ENCODE peak calls at places on chromosome 18, in six cellular contexts. N is cardiac muscle cell, U is HepG2, J is uterus, B is GM23248, E is SJCRH30. X is an unnamed sample.
A peak's percentile ranks its signal among the peaks of the same experiment; 100 is the strongest.

GRCh38 chr18:72233106-72233505 is 311.0 kb downstream of the CBLN2 start:
- DNase-seq in B (no peak), N (no peak), U (no peak), E (no peak), J (no peak), X (no peak)

GRCh38 chr18:49022311-49023280 is 71.8 kb upstream of the SMAD7 start:
- DNase-seq in N (no peak), E (no peak), J (no peak), B (no peak), U (no peak), X (peak; percentile 35)

GRCh38 chr18:30971338-30971956 is 71.1 kb downstream of the DSC3 start:
- DNase-seq in J (no peak), B (peak; percentile 51), E (no peak), N (peak; percentile 41), U (peak; percentile 21), X (peak; percentile 10)

GRCh38 chr18:74498712-74499629 is 2.8 kb downstream of the CNDP2 start:
- DNase-seq in B (peak; percentile 42), U (no peak), E (no peak), J (no peak), N (no peak), X (no peak)

GRCh38 chr18:27844416-27844792 is 332.5 kb downstream of the CDH2 start:
- DNase-seq in U (no peak), N (peak; percentile 22), J (no peak), B (peak; percentile 17), E (no peak), X (peak; percentile 44)

GRCh38 chr18:70397259-70397925 is 108.5 kb downstream of the SOCS6 start:
- DNase-seq in J (no peak), U (no peak), N (no peak), E (no peak), B (peak; percentile 77), X (no peak)

GRCh38 chr18:66344227-66344626 is 259.7 kb downstream of the CDH19 start:
- DNase-seq in J (no peak), U (no peak), E (no peak), N (no peak), B (no peak), X (no peak)

GRCh38 chr18:56315363-56315762 is 323.0 kb downstream of the TXNL1 start:
- DNase-seq in E (no peak), J (no peak), U (no peak), B (peak; percentile 71), N (peak; percentile 31), X (no peak)

GRCh38 chr18:45626330-45627203 is 11.3 kb downstream of the SLC14A2 start:
- DNase-seq in J (no peak), B (peak; percentile 69), U (no peak), N (peak; percentile 27), E (no peak), X (peak; percentile 55)

GRCh38 chr18:59938686-59939085 is 38.9 kb downstream of the PMAIP1 start:
- DNase-seq in J (no peak), E (no peak), N (no peak), U (no peak), B (no peak), X (no peak)

GRCh38 chr18:2961828-2962227 is 51.1 kb downstream of the LPIN2 start:
- DNase-seq in B (peak; percentile 57), J (no peak), N (peak; percentile 64), U (no peak), E (no peak), X (no peak)

GRCh38 chr18:74942319-74942910 is 266.5 kb downstream of the PTGR3 start:
- DNase-seq in J (no peak), N (no peak), U (no peak), E (no peak), B (no peak), X (no peak)

GRCh38 chr18:70107037-70107436 is 98.5 kb downstream of the RTTN start:
- DNase-seq in J (no peak), B (no peak), N (no peak), E (no peak), U (no peak), X (no peak)

GRCh38 chr18:5625076-5625475 is 81.3 kb upstream of the EPB41L3 start:
- DNase-seq in B (no peak), N (no peak), E (no peak), U (no peak), J (no peak), X (no peak)

GRCh38 chr18:44949967-44950366 is 269.3 kb downstream of the SETBP1 start:
- DNase-seq in B (no peak), E (no peak), J (no peak), U (no peak), N (no peak), X (no peak)

GRCh38 chr18:65349635-65350034 is 401.2 kb upstream of the CDH7 start:
- DNase-seq in J (no peak), E (no peak), U (no peak), B (no peak), N (no peak), X (no peak)

GRCh38 chr18:23178661-23179081 is 43.4 kb downstream of the CABLES1 start:
- DNase-seq in J (no peak), B (no peak), N (no peak), U (peak; percentile 38), E (no peak), X (no peak)

GRCh38 chr18:45713239-45713638 is 10.7 kb upstream of the SLC14A1 start:
- DNase-seq in B (no peak), U (peak; percentile 35), J (no peak), E (no peak), N (no peak), X (no peak)

GRCh38 chr18:5622905-5623304 is 79.1 kb upstream of the EPB41L3 start:
- DNase-seq in E (no peak), N (no peak), B (peak; percentile 14), J (no peak), U (no peak), X (no peak)

GRCh38 chr18:10661333-10661732 is 135.5 kb downstream of the NAPG start:
- DNase-seq in J (no peak), N (peak; percentile 71), U (no peak), E (no peak), B (peak; percentile 48), X (no peak)

GRCh38 chr18:6962571-6963451 is 154.8 kb downstream of the LAMA1 start:
- DNase-seq in B (no peak), U (peak; percentile 53), J (no peak), E (no peak), N (no peak), X (no peak)

GRCh38 chr18:45464619-45465018 is 150.7 kb upstream of the SLC14A2 start:
- DNase-seq in N (no peak), E (no peak), J (no peak), B (no peak), U (no peak), X (no peak)

GRCh38 chr18:23719634-23720201 is 30.5 kb downstream of the LAMA3 start:
- DNase-seq in J (peak; percentile 57), U (peak; percentile 49), N (peak; percentile 96), E (peak; percentile 61), B (peak; percentile 96), X (peak; percentile 92)

GRCh38 chr18:62386091-62386490 is 61.0 kb downstream of the TNFRSF11A start:
- DNase-seq in B (no peak), J (no peak), U (no peak), N (no peak), E (no peak), X (no peak)

GRCh38 chr18:49094136-49094535 is 143.4 kb upstream of the SMAD7 start:
- DNase-seq in J (no peak), N (peak; percentile 82), B (peak; percentile 67), U (no peak), E (no peak), X (no peak)

GRCh38 chr18:2917255-2918047 is 70.6 kb downstream of the EMILIN2 start:
- DNase-seq in E (no peak), N (no peak), B (no peak), U (no peak), J (no peak), X (no peak)

GRCh38 chr18:45688113-45688512 is 35.9 kb upstream of the SLC14A1 start:
- DNase-seq in J (no peak), U (no peak), N (peak; percentile 23), E (no peak), B (peak; percentile 23), X (no peak)

GRCh38 chr18:51998711-51999110 is 341.3 kb upstream of the DCC start:
- DNase-seq in U (no peak), E (no peak), N (no peak), J (no peak), B (no peak), X (no peak)

GRCh38 chr18:3595282-3596273 is 145.6 kb downstream of the TGIF1 start:
- DNase-seq in E (peak; percentile 89), U (peak; percentile 92), J (peak; percentile 44), N (peak; percentile 93), B (peak; percentile 96), X (peak; percentile 70)

DNA sequence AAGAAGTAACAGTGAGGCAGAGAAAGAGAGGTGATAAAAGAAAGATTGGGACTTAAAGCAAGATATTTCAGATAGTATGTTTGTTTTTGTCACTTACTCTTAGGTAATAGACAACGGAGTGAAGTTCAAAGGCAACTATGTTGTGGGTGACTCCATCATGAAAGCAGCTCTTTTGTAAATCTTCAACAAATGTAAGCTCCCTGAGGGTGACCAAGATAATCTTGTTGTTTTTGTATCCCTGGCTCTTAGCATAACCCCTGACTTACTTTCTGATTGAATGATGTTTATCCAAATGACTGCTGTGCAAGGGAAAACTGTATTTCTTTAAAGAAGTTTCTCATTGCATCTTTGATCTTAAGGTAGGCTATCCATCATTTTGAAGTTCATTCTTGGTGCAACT is 2.6 kb downstream of the MTCL1 start:
- DNase-seq in B (no peak), J (no peak), U (peak; percentile 52), E (no peak), N (no peak), X (peak; percentile 15)
- H3K4me3 ChIP-seq in B (peak overlapping the region; percentile 93), J (no peak overlapping the region), U (no peak overlapping the region), E (no peak overlapping the region), N (no peak overlapping the region), X (peak overlapping the region; percentile 92)

GRCh38 chr18:9549405-9549804 is 65.0 kb downstream of the PPP4R1 start:
- DNase-seq in B (no peak), E (no peak), J (no peak), U (no peak), N (no peak), X (no peak)
- H3K36me3 ChIP-seq in B (peaks cover 52% of the 10 kb centered on the region), E (peaks cover 33% of the 10 kb centered on the region), J (no peaks in the 10 kb centered on the region), U (peaks cover 81% of the 10 kb centered on the region), N (peaks cover 62% of the 10 kb centered on the region), X (peaks cover 97% of the 10 kb centered on the region)

GRCh38 chr18:13410471-13410870 is 191.9 kb downstream of the LDLRAD4 start:
- DNase-seq in N (no peak), U (no peak), J (no peak), E (no peak), B (no peak), X (no peak)
- H3K27me3 ChIP-seq in N (no peaks in the 10 kb centered on the region), U (no peaks in the 10 kb centered on the region), J (no peaks in the 10 kb centered on the region), E (no peaks in the 10 kb centered on the region), B (no peaks in the 10 kb centered on the region), X (no peaks in the 10 kb centered on the region)

GRCh38 chr18:22171263-22171838 is 2.0 kb downstream of the GATA6 start:
- DNase-seq in N (no peak), E (no peak), U (no peak), B (peak; percentile 39), J (no peak), X (no peak)
- H3K4me3 ChIP-seq in N (peak overlapping the region; percentile 94), E (no peak overlapping the region), U (no peak overlapping the region), B (peak overlapping the region; percentile 95), J (peak overlapping the region; percentile 89), X (peak overlapping the region; percentile 86)

DNA sequence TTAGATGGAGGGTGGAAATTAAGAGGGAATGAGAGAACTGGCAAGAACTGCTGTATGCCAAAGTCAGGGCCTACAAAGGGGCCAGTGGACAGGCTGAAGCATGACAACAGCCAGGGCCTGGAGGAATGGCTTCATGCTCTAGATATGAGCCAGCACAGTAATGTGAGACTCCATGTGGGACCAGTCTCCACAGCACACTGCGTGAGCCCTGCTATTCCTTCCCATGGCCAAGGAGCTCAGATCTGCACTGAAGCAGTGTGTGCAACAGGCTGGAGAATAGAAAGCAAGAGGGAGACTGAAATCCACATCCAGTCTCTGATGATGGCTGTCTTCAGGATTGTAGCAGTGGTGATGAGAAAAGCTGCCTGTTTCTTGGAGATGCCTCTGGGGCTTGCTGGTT is 162.8 kb downstream of the TPGS2 start:
- DNase-seq in B (no peak), N (no peak), E (no peak), U (no peak), J (no peak), X (no peak)
- H3K36me3 ChIP-seq in B (no peaks in the 10 kb centered on the region), N (peaks cover 33% of the 10 kb centered on the region), E (no peaks in the 10 kb centered on the region), U (no peaks in the 10 kb centered on the region), J (no peaks in the 10 kb centered on the region), X (no peaks in the 10 kb centered on the region)

X was measured in SJSA1.